ENCODE peak calls at places on chromosomes 1 and 21, in nine cellular contexts. D is vagina, Z is H1, S is breast epithelium, V is upper lobe of left lung, I is esophagus muscularis mucosa, K is prostate gland, O is HCT116, G is endothelial cell of umbilical vein. N is an unnamed sample.

GRCh38 chr1:27621067-27621920 is 13.7 kb downstream of the FGR start:
- DNase-seq in D (no peak), V (no peak), I (no peak), O (no peak), S (no peak), Z (no peak), K (no peak), G (peak; percentile 49), N (no peak)

GRCh38 chr21:34543017-34543416 is 31.0 kb upstream of the KCNE1 start:
- DNase-seq in K (no peak), I (no peak), O (no peak), D (no peak), Z (no peak), G (no peak), V (no peak), S (no peak), N (no peak)

GRCh38 chr1:246355421-246356230 is 151.5 kb downstream of the SMYD3 start:
- DNase-seq in S (no peak), G (peak; percentile 44), K (no peak), O (no peak), V (peak; percentile 6), Z (no peak), I (no peak), D (no peak), N (no peak)

GRCh38 chr1:234848972-234849641 is 239.1 kb upstream of the IRF2BP2 start:
- DNase-seq in O (no peak), K (no peak), I (no peak), V (no peak), D (no peak), S (no peak), Z (no peak), G (no peak), N (no peak)

GRCh38 chr1:160549665-160550006 is 26.6 kb upstream of the SLAMF6 start:
- DNase-seq in S (no peak), O (no peak), I (no peak), K (no peak), D (no peak), G (no peak), Z (no peak), V (no peak), N (no peak)

GRCh38 chr1:219567341-219567947 is 45.5 kb downstream of the ZC3H11B start:
- DNase-seq in K (no peak), S (no peak), I (no peak), Z (no peak), G (peak; percentile 45), V (no peak), D (no peak), O (peak; percentile 21), N (no peak)

GRCh38 chr1:160108888-160109662 is 6.5 kb upstream of the ATP1A2 start:
- DNase-seq in S (no peak), K (no peak), V (no peak), Z (no peak), D (no peak), G (peak; percentile 34), I (no peak), O (peak; percentile 69), N (no peak)

GRCh38 chr1:117051224-117052064 is 8.7 kb upstream of the TTF2 start:
- DNase-seq in Z (no peak), K (peak; percentile 63), V (no peak), I (no peak), D (no peak), O (no peak), S (peak; percentile 52), G (peak; percentile 32), N (no peak)

GRCh38 chr1:57192256-57192655 is 226.4 kb upstream of the C8B start:
- DNase-seq in O (no peak), S (no peak), I (no peak), V (no peak), G (no peak), D (no peak), Z (no peak), K (no peak), N (no peak)

GRCh38 chr1:57860931-57861600 is 437.2 kb upstream of the DAB1 start:
- DNase-seq in G (no peak), D (no peak), S (no peak), V (no peak), Z (no peak), K (no peak), O (no peak), I (no peak), N (no peak)

GRCh38 chr1:240117930-240118329 is 26.2 kb downstream of the FMN2 start:
- DNase-seq in D (no peak), O (no peak), S (no peak), G (no peak), V (no peak), Z (no peak), K (no peak), I (no peak), N (no peak)

GRCh38 chr1:77506771-77507170 is 175.7 kb downstream of the ZZZ3 start:
- DNase-seq in G (no peak), S (no peak), D (no peak), Z (no peak), I (no peak), K (no peak), O (no peak), V (no peak), N (no peak)

GRCh38 chr21:42865361-42866160 is 13.8 kb downstream of the WDR4 start:
- DNase-seq in I (no peak), D (no peak), S (no peak), V (peak; percentile 79), K (no peak), Z (no peak), O (no peak), G (no peak), N (no peak)

GRCh38 chr21:30083120-30083945 is 83.3 kb downstream of the CLDN17 start:
- DNase-seq in D (no peak), O (no peak), S (no peak), V (no peak), I (no peak), Z (no peak), G (no peak), K (no peak), N (no peak)

GRCh38 chr1:85438353-85438752 is 26.6 kb downstream of the DDAH1 start:
- DNase-seq in S (no peak), D (no peak), O (no peak), G (no peak), I (no peak), Z (no peak), K (no peak), V (no peak), N (no peak)

GRCh38 chr1:83839566-83840173 is 159.3 kb downstream of the TTLL7 start:
- DNase-seq in K (no peak), O (no peak), I (no peak), D (no peak), Z (no peak), V (no peak), G (no peak), S (no peak), N (no peak)

GRCh38 chr21:33964706-33965325 is 49.2 kb upstream of the ATP5PO start:
- DNase-seq in D (peak; percentile 9), G (no peak), S (no peak), K (no peak), Z (no peak), O (no peak), I (no peak), V (no peak), N (no peak)

GRCh38 chr21:44813727-44814126 is 4.1 kb downstream of the SUMO3 start:
- DNase-seq in V (no peak), Z (no peak), S (no peak), G (no peak), K (no peak), D (no peak), I (no peak), O (no peak), N (no peak)

DNA sequence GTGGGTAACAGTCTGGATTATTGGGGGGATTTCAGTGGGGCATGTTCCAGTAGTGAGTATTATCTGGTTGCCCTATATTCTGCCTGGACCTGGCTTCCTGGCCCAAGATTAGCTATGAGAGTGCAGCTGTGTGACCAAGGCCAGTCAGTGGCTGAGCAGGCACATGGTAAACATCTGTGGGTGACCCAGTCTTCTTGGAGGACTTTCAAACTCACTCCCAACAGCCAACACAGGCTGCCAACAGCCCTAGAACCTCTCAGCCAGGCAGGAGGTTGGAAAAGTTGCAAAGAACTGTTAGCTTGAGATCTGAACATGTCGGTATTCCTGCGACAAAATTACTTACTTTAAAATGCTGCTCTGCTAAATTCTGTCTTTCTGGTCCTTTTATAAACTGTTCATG is 192.4 kb downstream of the TGFBR3 start:
- DNase-seq in Z (no peak), I (no peak), D (no peak), O (no peak), K (no peak), S (no peak), G (no peak), V (no peak), N (no peak)
- TF ChIP-seq POLR2AphosphoS5 in Z (no peak), I (peak; percentile 18), D (no peak), O (no peak), K (no peak), S (no peak), G (no peak), V (peak; percentile 18), N (no peak)

GRCh38 chr1:2133879-2134215 is 60.7 kb downstream of the FAAP20 start:
- DNase-seq in O (no peak), Z (no peak), S (no peak), K (no peak), V (no peak), I (no peak), G (no peak), D (no peak), N (no peak)
- H3K4me1 ChIP-seq in O (peaks cover 48% of the 10 kb centered on the region), Z (no peaks in the 10 kb centered on the region), S (peaks cover 5% of the 10 kb centered on the region), K (peaks cover 19% of the 10 kb centered on the region), V (peaks cover 68% of the 10 kb centered on the region), I (peaks cover 35% of the 10 kb centered on the region), G (peaks cover 4% of the 10 kb centered on the region), D (peaks cover 33% of the 10 kb centered on the region), N (peaks cover 36% of the 10 kb centered on the region)

GRCh38 chr1:167528057-167528705 is 9.9 kb upstream of the CD247 start:
- DNase-seq in Z (no peak), G (no peak), K (no peak), I (no peak), S (no peak), D (no peak), O (no peak), V (no peak), N (no peak)
- TF ChIP-seq POLR2A in Z (no peak), G (no peak), K (no peak), I (no peak), S (no peak), D (no peak), O (no peak), V (no peak), N (no peak)

DNA sequence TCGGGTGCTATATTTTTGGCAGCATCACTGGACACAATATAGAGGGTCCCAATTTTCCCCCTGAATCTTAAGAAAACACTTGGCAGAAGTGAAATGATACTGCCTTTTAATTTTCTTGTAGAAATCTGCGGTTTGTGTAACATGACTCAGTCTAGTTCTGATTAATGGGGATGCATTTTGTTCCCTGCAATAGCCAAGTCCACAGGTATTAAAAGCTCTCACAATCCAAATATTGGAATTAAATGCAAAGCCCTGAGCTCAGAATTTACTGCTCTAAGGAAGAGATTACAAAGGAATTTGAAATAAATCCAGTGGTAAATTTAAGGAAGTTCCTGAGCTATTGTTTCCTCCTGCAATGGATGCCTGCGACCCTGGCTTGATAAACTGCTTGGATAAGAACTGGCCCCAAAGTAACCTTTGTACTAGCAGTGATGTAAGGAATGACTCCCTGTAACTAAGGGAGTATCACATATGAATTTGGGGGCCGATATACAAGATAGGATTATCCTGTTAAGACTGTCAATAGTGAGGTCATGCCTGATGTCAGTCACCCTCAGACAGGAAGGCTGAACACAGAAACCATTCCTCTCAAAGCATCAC is 349.7 kb upstream of the C1orf87 start:
- DNase-seq in G (peak; percentile 67), Z (no peak), S (no peak), K (no peak), V (no peak), D (no peak), I (no peak), O (no peak), N (no peak)
- TF ChIP-seq POLR2AphosphoS5 in G (no peak), Z (no peak), S (no peak), K (no peak), V (no peak), D (no peak), I (no peak), O (no peak), N (no peak)

N was measured in suprapubic skin.